ENCODE peak calls at places on chromosome 20, in seven cellular contexts. B is GM04503; H is stimulated activated CD4-positive, alpha-beta T cell treated with anti-CD3 and anti-CD28 coated beads, Interleukin-2, amount 100 ng/mL, for 48 hours; X is astrocyte; A is kidney epithelial cell; S is SJCRH30; E is CD8-positive, alpha-beta T cell. G is an unnamed sample.

GRCh38 chr20:20697325-20697845 is 15.1 kb downstream of the RALGAPA2 start:
- DNase-seq in H (no peak), E (no peak), B (no peak), X (no peak), S (no peak), A (no peak), G (no peak)

GRCh38 chr20:22060610-22061009 is 355.1 kb downstream of the PAX1 start:
- DNase-seq in A (no peak), B (no peak), S (no peak), H (no peak), X (no peak), E (no peak), G (no peak)

GRCh38 chr20:50341880-50342637 is 151.4 kb downstream of the CEBPB start:
- DNase-seq in B (no peak), X (no peak), E (no peak), A (no peak), H (no peak), S (no peak), G (no peak)

GRCh38 chr20:1327241-1327653 is 1.7 kb downstream of the SDCBP2 start:
- DNase-seq in B (peak), H (no peak), S (no peak), E (peak), X (peak), A (peak), G (peak)

GRCh38 chr20:58852559-58853271 is at the start of gene GNAS:
- DNase-seq in S (no peak), X (peak), A (no peak), B (no peak), H (peak), E (peak), G (peak)

GRCh38 chr20:49179368-49180277 is 8.5 kb downstream of the STAU1 start:
- DNase-seq in A (no peak), S (no peak), H (no peak), E (no peak), B (no peak), X (no peak), G (no peak)

GRCh38 chr20:6469695-6470094 is 297.8 kb upstream of the BMP2 start:
- DNase-seq in E (no peak), A (no peak), H (no peak), S (no peak), B (no peak), X (no peak), G (no peak)

GRCh38 chr20:184288-184687 is 5.2 kb downstream of the DEFB128 start:
- DNase-seq in X (no peak), B (no peak), A (no peak), E (no peak), H (no peak), S (no peak), G (no peak)

GRCh38 chr20:1775117-1775516 is 117.5 kb upstream of the SIRPG start:
- DNase-seq in E (no peak), A (no peak), S (no peak), X (peak), B (peak), H (no peak), G (peak)

GRCh38 chr20:44460795-44461141 is 14.9 kb upstream of the TTPAL start:
- DNase-seq in E (no peak), H (no peak), X (no peak), S (peak), A (no peak), B (no peak), G (no peak)

GRCh38 chr20:11216451-11217314 is 542.9 kb upstream of the JAG1 start:
- DNase-seq in A (no peak), X (peak), E (no peak), S (no peak), B (peak), H (no peak), G (no peak)

GRCh38 chr20:51750037-51750769 is 18.0 kb downstream of the ATP9A start:
- DNase-seq in B (peak), E (no peak), H (peak), X (peak), A (peak), S (no peak), G (peak)

GRCh38 chr20:25125636-25126035 is 43.7 kb upstream of the VSX1 start:
- DNase-seq in A (no peak), H (no peak), S (no peak), X (no peak), B (no peak), E (no peak), G (no peak)

GRCh38 chr20:32539817-32540675 is 45.1 kb downstream of the NOL4L start:
- DNase-seq in B (no peak), E (peak), S (no peak), H (no peak), A (no peak), X (no peak), G (no peak)